ENCODE peak calls at places on chromosome 2, in four cellular contexts. U is IMR-90, O is endothelial cell of umbilical vein, S is K562. I is an unnamed sample. For H3K9me1, the result is how much of the 10 kb centered on the place peaks cover.

GRCh38 chr2:190968522-190968921 is 45.4 kb downstream of the STAT1 start:
- DNase-seq in U (no peak), O (no peak), S (no peak), I (no peak)

GRCh38 chr2:156329031-156329921 is 3.2 kb downstream of the NR4A2 start:
- DNase-seq in U (no peak), O (no peak), S (no peak), I (no peak)

GRCh38 chr2:206635016-206635415 is 7.3 kb upstream of the FAM237A start:
- DNase-seq in U (no peak), O (no peak), S (no peak), I (no peak)

GRCh38 chr2:237290249-237290648 is 123.7 kb downstream of the COL6A3 start:
- DNase-seq in U (peak), O (no peak), S (no peak), I (no peak)

GRCh38 chr2:8677646-8678592 is 3.9 kb upstream of the ID2 start:
- DNase-seq in U (peak), O (peak), S (peak), I (no peak)

GRCh38 chr2:205424326-205424725 is 258.0 kb upstream of the NRP2 start:
- DNase-seq in U (no peak), O (peak), S (no peak), I (no peak)

GRCh38 chr2:197577446-197577845 is 61.6 kb downstream of the MOB4 start:
- DNase-seq in U (no peak), O (no peak), S (no peak), I (no peak)

GRCh38 chr2:237867465-237867864 is 8.0 kb downstream of the RAMP1 start:
- DNase-seq in U (no peak), O (no peak), S (no peak), I (no peak)

GRCh38 chr2:10120938-10121574 is 1.5 kb upstream of the RRM2 start:
- DNase-seq in U (peak), O (no peak), S (peak), I (no peak)

GRCh38 chr2:196040218-196040617 is 28.4 kb downstream of the DNAH7 start:
- DNase-seq in U (no peak), O (no peak), S (no peak), I (no peak)

GRCh38 chr2:174957049-174957448 is 48.1 kb downstream of the CHN1 start:
- DNase-seq in U (no peak), O (no peak), S (no peak), I (no peak)

GRCh38 chr2:34107811-34108210 is 508.7 kb upstream of the FAM98A start:
- DNase-seq in U (no peak), O (peak), S (no peak), I (no peak)

GRCh38 chr2:9285385-9285784 is 78.8 kb downstream of the ASAP2 start:
- DNase-seq in U (no peak), O (peak), S (no peak), I (no peak)

GRCh38 chr2:61469424-61470121 is 1.3 kb downstream of the USP34 start:
- DNase-seq in U (peak), O (peak), S (no peak), I (no peak)

GRCh38 chr2:112583497-112584133 is 794 bp upstream of the CHCHD5 start:
- DNase-seq in U (no peak), O (peak), S (peak), I (no peak)

GRCh38 chr2:147594038-147594437 is 250.8 kb upstream of the ACVR2A start:
- DNase-seq in U (no peak), O (no peak), S (no peak), I (no peak)

DNA sequence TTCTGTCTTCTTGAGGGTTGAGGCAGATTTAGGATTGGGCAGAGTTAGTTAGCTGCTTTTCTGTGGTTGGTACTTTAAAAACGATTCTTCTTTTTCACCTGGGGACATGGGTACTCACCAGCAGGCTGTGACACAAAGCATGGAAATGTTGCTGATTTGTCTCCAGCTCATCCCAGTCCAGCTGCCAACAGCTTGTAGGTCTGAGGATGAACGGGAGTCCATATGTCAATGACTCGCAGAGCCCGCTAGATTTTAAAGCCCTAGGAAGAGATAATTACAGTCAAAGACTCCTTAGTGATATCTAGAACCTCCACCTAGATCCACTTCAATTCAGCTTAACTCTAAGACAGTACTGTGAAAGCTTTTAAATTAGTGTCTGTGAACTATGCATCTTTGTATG is 20.8 kb downstream of the DOK1 start:
- DNase-seq in U (no peak), O (no peak), S (no peak), I (no peak)
- H3K9me1 ChIP-seq in U (under half), O (under half), S (under half), I (under half)

DNA sequence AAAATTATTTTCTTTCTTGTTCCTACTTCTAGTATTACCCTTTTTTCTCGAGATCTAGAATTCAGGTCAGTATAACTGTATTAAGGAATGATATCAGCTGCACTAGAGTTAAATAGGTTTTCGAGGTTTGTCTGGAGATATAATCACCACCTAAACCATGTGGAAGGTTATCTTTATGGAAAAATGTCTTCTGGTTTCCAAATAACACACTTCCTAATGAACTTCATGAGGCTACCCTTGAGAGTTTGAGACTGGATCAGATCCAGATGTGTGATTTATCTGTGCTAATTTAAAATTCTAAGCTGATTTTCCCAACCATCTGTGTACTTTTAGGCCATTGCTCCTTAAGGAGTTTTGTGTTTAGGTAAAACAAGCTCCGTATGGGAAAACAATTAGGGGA is 37.8 kb downstream of the TMEM178A start:
- DNase-seq in U (no peak), O (no peak), S (no peak), I (no peak)
- H3K9me1 ChIP-seq in U (under half), O (under half), S (under half), I (under half)

GRCh38 chr2:107337209-107337898 is 451.4 kb upstream of the ST6GAL2 start:
- DNase-seq in U (no peak), O (no peak), S (no peak), I (no peak)
- H3K9me1 ChIP-seq in U (under half), O (under half), S (under half), I (under half)

GRCh38 chr2:37897511-37897910 is 27.6 kb upstream of the RMDN2 start:
- DNase-seq in U (no peak), O (no peak), S (no peak), I (no peak)
- H3K9me1 ChIP-seq in U (under half), O (under half), S (under half), I (under half)

GRCh38 chr2:240105982-240106381 is 30.1 kb downstream of the COPS9 start:
- DNase-seq in U (no peak), O (no peak), S (no peak), I (no peak)

GRCh38 chr2:240106765-240107164 is 29.3 kb downstream of the COPS9 start:
- DNase-seq in U (no peak), O (no peak), S (no peak), I (no peak)

GRCh38 chr2:240111253-240111652 is 24.9 kb downstream of the COPS9 start:
- DNase-seq in U (peak), O (no peak), S (no peak), I (no peak)

GRCh38 chr2:240109386-240109785 is 26.7 kb downstream of the COPS9 start:
- DNase-seq in U (no peak), O (no peak), S (no peak), I (no peak)

GRCh38 chr2:240107386-240107785 is 28.7 kb downstream of the COPS9 start:
- DNase-seq in U (no peak), O (no peak), S (no peak), I (no peak)
- H3K9me1 ChIP-seq in U (under half), O (under half), S (under half), I (under half)

GRCh38 chr2:158456309-158457066 is at the start of the genes CCDC148 and PKP4:
- DNase-seq in U (peak), O (peak), S (peak), I (peak)
- H3K9me1 ChIP-seq in U (under half), O (under half), S (under half), I (under half)

GRCh38 chr2:98008415-98008814 is 12.7 kb upstream of the TMEM131 start:
- DNase-seq in U (no peak), O (no peak), S (no peak), I (no peak)

GRCh38 chr2:98004613-98005012 is 8.9 kb upstream of the TMEM131 start:
- DNase-seq in U (no peak), O (no peak), S (no peak), I (no peak)

GRCh38 chr2:98004071-98004470 is 8.3 kb upstream of the TMEM131 start:
- DNase-seq in U (no peak), O (no peak), S (no peak), I (no peak)

GRCh38 chr2:98009887-98010760 is 14.4 kb upstream of the TMEM131 start:
- DNase-seq in U (no peak), O (no peak), S (no peak), I (no peak)

GRCh38 chr2:98006378-98006777 is 10.6 kb upstream of the TMEM131 start:
- DNase-seq in U (no peak), O (no peak), S (no peak), I (no peak)
- H3K9me1 ChIP-seq in U (under half), O (under half), S (under half), I (under half)

I was measured in keratinocyte.